ENCODE peak calls at places on chromosomes 11 and 22, in seven cellular contexts. One of them, this sample, is unnamed.

GRCh38 chr11:100329352-100329751 is 357.7 kb upstream of the ARHGAP42 start:
- DNase-seq in AG04449: no peak
- DNase-seq in A549: no peak
- DNase-seq in coronary artery: no peak
- DNase-seq in tibial nerve: no peak
- DNase-seq in heart right ventricle: no peak
- DNase-seq in progenitor cell of endocrine pancreas: no peak
- DNase-seq in this sample: no peak

GRCh38 chr11:87405843-87406242 is 368.1 kb downstream of the TMEM135 start:
- DNase-seq in tibial nerve: no peak
- DNase-seq in progenitor cell of endocrine pancreas: no peak
- DNase-seq in A549: no peak
- DNase-seq in heart right ventricle: no peak
- DNase-seq in AG04449: no peak
- DNase-seq in coronary artery: no peak
- DNase-seq in this sample: no peak

GRCh38 chr11:129595043-129595962 is 219.7 kb downstream of the BARX2 start:
- DNase-seq in A549: no peak
- DNase-seq in heart right ventricle: no peak
- DNase-seq in tibial nerve: no peak
- DNase-seq in coronary artery: no peak
- DNase-seq in AG04449: no peak
- DNase-seq in progenitor cell of endocrine pancreas: no peak
- DNase-seq in this sample: no peak

GRCh38 chr11:72631806-72632731 is 42.2 kb downstream of the PDE2A start:
- DNase-seq in coronary artery: no peak
- DNase-seq in tibial nerve: no peak
- DNase-seq in heart right ventricle: peak; percentile 73
- DNase-seq in progenitor cell of endocrine pancreas: no peak
- DNase-seq in AG04449: no peak
- DNase-seq in A549: no peak
- DNase-seq in this sample: no peak

GRCh38 chr11:106391771-106392412 is 314.4 kb downstream of the AASDHPPT start:
- DNase-seq in heart right ventricle: no peak
- DNase-seq in tibial nerve: no peak
- DNase-seq in AG04449: no peak
- DNase-seq in progenitor cell of endocrine pancreas: no peak
- DNase-seq in coronary artery: no peak
- DNase-seq in A549: no peak
- DNase-seq in this sample: no peak

GRCh38 chr22:17823226-17823625 is 49.0 kb upstream of the BID start:
- DNase-seq in AG04449: no peak
- DNase-seq in progenitor cell of endocrine pancreas: no peak
- DNase-seq in heart right ventricle: no peak
- DNase-seq in A549: no peak
- DNase-seq in coronary artery: no peak
- DNase-seq in tibial nerve: no peak
- DNase-seq in this sample: no peak

GRCh38 chr22:37379716-37380115 is 47.6 kb downstream of the ELFN2 start:
- DNase-seq in A549: no peak
- DNase-seq in tibial nerve: no peak
- DNase-seq in coronary artery: no peak
- DNase-seq in AG04449: no peak
- DNase-seq in progenitor cell of endocrine pancreas: no peak
- DNase-seq in heart right ventricle: no peak
- DNase-seq in this sample: no peak

GRCh38 chr11:45093761-45094455 is 52.5 kb upstream of the PRDM11 start:
- DNase-seq in A549: no peak
- DNase-seq in progenitor cell of endocrine pancreas: no peak
- DNase-seq in AG04449: no peak
- DNase-seq in tibial nerve: no peak
- DNase-seq in heart right ventricle: no peak
- DNase-seq in coronary artery: peak; percentile 62
- DNase-seq in this sample: no peak

GRCh38 chr11:76578655-76579046 is 91.9 kb downstream of the LRRC32 start:
- DNase-seq in coronary artery: peak; percentile 86
- DNase-seq in A549: no peak
- DNase-seq in heart right ventricle: peak; percentile 84
- DNase-seq in progenitor cell of endocrine pancreas: no peak
- DNase-seq in AG04449: no peak
- DNase-seq in tibial nerve: no peak
- DNase-seq in this sample: no peak

GRCh38 chr11:131914299-131914902 is 544.0 kb downstream of the NTM start:
- DNase-seq in AG04449: no peak
- DNase-seq in tibial nerve: no peak
- DNase-seq in heart right ventricle: no peak
- DNase-seq in A549: no peak
- DNase-seq in progenitor cell of endocrine pancreas: no peak
- DNase-seq in coronary artery: no peak
- DNase-seq in this sample: no peak
- TF ChIP-seq CTCF in AG04449: peak; percentile 31
- TF ChIP-seq CTCF in tibial nerve: peak; percentile 37
- TF ChIP-seq CTCF in heart right ventricle: peak; percentile 28
- TF ChIP-seq CTCF in A549: no peak
- TF ChIP-seq CTCF in progenitor cell of endocrine pancreas: peak; percentile 34
- TF ChIP-seq CTCF in coronary artery: no peak
- TF ChIP-seq CTCF in this sample: no peak

GRCh38 chr11:69044111-69045013 is 4.4 kb upstream of the TPCN2 start:
- DNase-seq in A549: peak; percentile 80
- DNase-seq in AG04449: peak; percentile 40
- DNase-seq in coronary artery: peak; percentile 85
- DNase-seq in progenitor cell of endocrine pancreas: no peak
- DNase-seq in tibial nerve: peak; percentile 61
- DNase-seq in heart right ventricle: peak; percentile 74
- DNase-seq in this sample: peak; percentile 34
- TF ChIP-seq CTCF in A549: peak; percentile 73
- TF ChIP-seq CTCF in AG04449: peak; percentile 92
- TF ChIP-seq CTCF in coronary artery: peak; percentile 43
- TF ChIP-seq CTCF in progenitor cell of endocrine pancreas: peak; percentile 50
- TF ChIP-seq CTCF in tibial nerve: peak; percentile 64
- TF ChIP-seq CTCF in heart right ventricle: peak; percentile 70
- TF ChIP-seq CTCF in this sample: no peak

GRCh38 chr22:48517039-48518030 is 1310.3 kb downstream of the BRD1 start:
- DNase-seq in tibial nerve: peak; percentile 6
- DNase-seq in heart right ventricle: no peak
- DNase-seq in coronary artery: no peak
- DNase-seq in AG04449: no peak
- DNase-seq in progenitor cell of endocrine pancreas: no peak
- DNase-seq in A549: peak; percentile 11
- DNase-seq in this sample: no peak
- TF ChIP-seq CTCF in tibial nerve: no peak
- TF ChIP-seq CTCF in heart right ventricle: no peak
- TF ChIP-seq CTCF in coronary artery: no peak
- TF ChIP-seq CTCF in AG04449: peak; percentile 21
- TF ChIP-seq CTCF in progenitor cell of endocrine pancreas: peak; percentile 39
- TF ChIP-seq CTCF in A549: no peak
- TF ChIP-seq CTCF in this sample: no peak

DNA sequence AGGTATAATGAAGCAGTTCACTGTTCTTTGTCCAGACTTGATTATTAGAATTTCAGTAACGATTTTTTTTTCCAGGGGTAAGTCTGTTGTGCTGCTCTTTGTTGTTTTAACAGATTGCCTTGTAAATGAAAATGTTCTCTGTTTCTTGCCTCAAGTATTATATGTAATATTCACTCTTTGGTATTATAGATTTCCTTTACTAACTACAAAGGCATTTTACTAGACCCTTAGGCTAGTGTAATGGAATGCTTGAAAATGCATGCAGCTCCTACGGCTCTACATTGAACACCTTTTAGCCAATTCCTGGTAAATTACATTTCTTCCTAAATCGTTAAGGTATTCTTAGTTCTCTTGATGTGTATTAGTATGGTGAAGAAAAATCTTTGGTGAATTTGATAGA is 113.3 kb downstream of the DBX1 start:
- DNase-seq in heart right ventricle: no peak
- DNase-seq in AG04449: no peak
- DNase-seq in tibial nerve: no peak
- DNase-seq in progenitor cell of endocrine pancreas: no peak
- DNase-seq in A549: no peak
- DNase-seq in coronary artery: no peak
- DNase-seq in this sample: no peak
- TF ChIP-seq CTCF in heart right ventricle: no peak
- TF ChIP-seq CTCF in AG04449: no peak
- TF ChIP-seq CTCF in tibial nerve: no peak
- TF ChIP-seq CTCF in progenitor cell of endocrine pancreas: no peak
- TF ChIP-seq CTCF in A549: no peak
- TF ChIP-seq CTCF in coronary artery: no peak
- TF ChIP-seq CTCF in this sample: no peak

GRCh38 chr11:32289701-32290100 is 145.6 kb downstream of the WT1 start:
- DNase-seq in AG04449: no peak
- DNase-seq in A549: no peak
- DNase-seq in tibial nerve: no peak
- DNase-seq in progenitor cell of endocrine pancreas: no peak
- DNase-seq in coronary artery: no peak
- DNase-seq in heart right ventricle: no peak
- DNase-seq in this sample: no peak

GRCh38 chr11:32290783-32291182 is 144.6 kb downstream of the WT1 start:
- DNase-seq in AG04449: no peak
- DNase-seq in A549: no peak
- DNase-seq in heart right ventricle: no peak
- DNase-seq in tibial nerve: no peak
- DNase-seq in coronary artery: no peak
- DNase-seq in progenitor cell of endocrine pancreas: no peak
- DNase-seq in this sample: no peak

DNA sequence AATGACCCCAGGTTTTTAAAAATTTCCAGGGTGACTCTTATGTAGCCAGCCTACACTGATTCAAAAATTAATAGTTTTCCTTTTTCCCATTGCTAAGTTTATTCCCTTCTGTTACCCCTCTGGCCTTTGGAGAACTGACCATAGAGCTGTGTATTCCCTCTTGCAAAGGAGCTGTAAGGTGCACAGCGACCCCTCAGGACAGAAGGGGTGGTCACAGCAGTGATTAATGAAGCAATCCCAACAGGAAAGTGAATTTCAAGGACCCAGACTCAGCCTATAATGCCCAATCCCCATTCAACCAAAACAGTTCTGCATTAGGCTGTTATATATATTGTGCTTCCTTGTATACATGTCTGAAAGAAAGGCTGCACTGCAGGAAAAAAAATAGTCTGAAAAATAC is 147.1 kb downstream of the WT1 start:
- DNase-seq in progenitor cell of endocrine pancreas: no peak
- DNase-seq in A549: no peak
- DNase-seq in heart right ventricle: no peak
- DNase-seq in AG04449: no peak
- DNase-seq in coronary artery: no peak
- DNase-seq in tibial nerve: no peak
- DNase-seq in this sample: no peak
- TF ChIP-seq CTCF in progenitor cell of endocrine pancreas: peak; percentile 28
- TF ChIP-seq CTCF in A549: no peak
- TF ChIP-seq CTCF in heart right ventricle: no peak
- TF ChIP-seq CTCF in AG04449: no peak
- TF ChIP-seq CTCF in coronary artery: no peak
- TF ChIP-seq CTCF in tibial nerve: no peak
- TF ChIP-seq CTCF in this sample: no peak

GRCh38 chr11:68903631-68904457 is at the start of the genes IGHMBP2 and MRPL21:
- DNase-seq in coronary artery: peak; percentile 89
- DNase-seq in A549: peak; percentile 84
- DNase-seq in heart right ventricle: peak; percentile 83
- DNase-seq in AG04449: no peak
- DNase-seq in tibial nerve: peak; percentile 73
- DNase-seq in progenitor cell of endocrine pancreas: peak; percentile 77
- DNase-seq in this sample: peak; percentile 62

GRCh38 chr11:68903288-68903630 is 373 bp downstream of the MRPL21 start:
- DNase-seq in coronary artery: no peak
- DNase-seq in AG04449: no peak
- DNase-seq in heart right ventricle: no peak
- DNase-seq in A549: no peak
- DNase-seq in tibial nerve: no peak
- DNase-seq in progenitor cell of endocrine pancreas: no peak
- DNase-seq in this sample: no peak

GRCh38 chr11:68900835-68901381 is 2.7 kb downstream of the MRPL21 start:
- DNase-seq in tibial nerve: no peak
- DNase-seq in AG04449: no peak
- DNase-seq in A549: no peak
- DNase-seq in progenitor cell of endocrine pancreas: no peak
- DNase-seq in heart right ventricle: no peak
- DNase-seq in coronary artery: no peak
- DNase-seq in this sample: no peak

GRCh38 chr11:68905421-68906360 is 2.0 kb downstream of the IGHMBP2 start:
- DNase-seq in A549: no peak
- DNase-seq in progenitor cell of endocrine pancreas: no peak
- DNase-seq in tibial nerve: no peak
- DNase-seq in heart right ventricle: no peak
- DNase-seq in AG04449: no peak
- DNase-seq in coronary artery: no peak
- DNase-seq in this sample: no peak

DNA sequence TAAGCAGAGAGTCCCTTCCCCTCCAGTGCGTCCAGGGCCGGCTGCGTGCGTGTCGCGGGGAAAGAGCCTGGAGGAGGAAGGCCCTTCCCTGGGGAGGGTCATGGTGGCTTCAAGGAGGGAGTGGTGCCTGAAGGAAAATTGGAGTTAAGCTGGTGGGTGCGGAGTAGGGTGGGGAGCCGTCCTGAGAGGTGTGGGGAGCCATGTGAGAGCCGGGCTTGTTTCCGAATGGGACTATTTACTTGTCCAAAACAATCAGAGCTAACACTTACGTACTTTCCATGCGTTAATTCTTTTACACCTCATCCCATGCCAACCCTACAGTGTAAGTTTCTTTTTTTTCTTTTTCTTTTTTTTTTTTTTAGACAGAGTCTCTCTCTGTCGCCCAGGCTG is 762 bp downstream of the IGHMBP2 start:
- DNase-seq in coronary artery: no peak
- DNase-seq in heart right ventricle: no peak
- DNase-seq in progenitor cell of endocrine pancreas: no peak
- DNase-seq in AG04449: no peak
- DNase-seq in A549: no peak
- DNase-seq in tibial nerve: no peak
- DNase-seq in this sample: no peak
- TF ChIP-seq CTCF in coronary artery: no peak
- TF ChIP-seq CTCF in heart right ventricle: no peak
- TF ChIP-seq CTCF in progenitor cell of endocrine pancreas: no peak
- TF ChIP-seq CTCF in AG04449: no peak
- TF ChIP-seq CTCF in A549: no peak
- TF ChIP-seq CTCF in tibial nerve: no peak
- TF ChIP-seq CTCF in this sample: no peak

GRCh38 chr22:30863161-30863833 is 105.3 kb downstream of the MORC2 start:
- DNase-seq in coronary artery: no peak
- DNase-seq in progenitor cell of endocrine pancreas: no peak
- DNase-seq in AG04449: no peak
- DNase-seq in tibial nerve: no peak
- DNase-seq in A549: no peak
- DNase-seq in heart right ventricle: no peak
- DNase-seq in this sample: no peak
- TF ChIP-seq CTCF in coronary artery: no peak
- TF ChIP-seq CTCF in progenitor cell of endocrine pancreas: no peak
- TF ChIP-seq CTCF in AG04449: no peak
- TF ChIP-seq CTCF in tibial nerve: no peak
- TF ChIP-seq CTCF in A549: no peak
- TF ChIP-seq CTCF in heart right ventricle: no peak
- TF ChIP-seq CTCF in this sample: no peak